ENCODE peak calls at places on chromosomes 16 and 17, in eight cellular contexts. H, R, Y, C, Z, T, P and J are unnamed samples.

GRCh38 chr17:38603786-38604478 is 1.8 kb downstream of the SRCIN1 start:
- DNase-seq in H (no peak), R (no peak), Y (no peak), C (no peak), Z (no peak), T (no peak), P (no peak), J (no peak)

GRCh38 chr16:29811896-29812665 is at the start of gene PRRT2:
- DNase-seq in H (peak), R (peak), Y (no peak), C (no peak), Z (peak), T (peak), P (peak), J (peak)

GRCh38 chr16:84566580-84567244 is 51.2 kb downstream of the COTL1 start:
- DNase-seq in H (no peak), R (no peak), Y (no peak), C (no peak), Z (no peak), T (no peak), P (no peak), J (no peak)

GRCh38 chr16:3745751-3746355 is 28.5 kb upstream of the TRAP1 start:
- DNase-seq in H (no peak), R (no peak), Y (no peak), C (no peak), Z (no peak), T (no peak), P (no peak), J (no peak)

GRCh38 chr17:59634632-59635561 is 15.2 kb downstream of the CLTC start:
- DNase-seq in H (peak), R (no peak), Y (no peak), C (no peak), Z (no peak), T (no peak), P (no peak), J (no peak)

GRCh38 chr16:11312718-11313492 is 31.8 kb upstream of the PRM1 start:
- DNase-seq in H (peak), R (no peak), Y (no peak), C (no peak), Z (peak), T (no peak), P (no peak), J (no peak)

GRCh38 chr16:15932939-15933338 is 16.5 kb upstream of the ABCC1 start:
- DNase-seq in H (no peak), R (no peak), Y (no peak), C (no peak), Z (no peak), T (no peak), P (no peak), J (no peak)

GRCh38 chr16:29147710-29148425 is 163.0 kb downstream of the LAT start:
- DNase-seq in H (no peak), R (no peak), Y (no peak), C (no peak), Z (peak), T (no peak), P (no peak), J (peak)